ENCODE peak calls at places on chromosomes 7 and 10, in seven cellular contexts. Y is hepatocyte, Z is nephron progenitor cell, S is RWPE1, O is retinal pigment epithelial cell, F is ascending aorta, V is heart right ventricle. T is an unnamed sample.

GRCh38 chr7:148819697-148820332 is 64.3 kb downstream of the EZH2 start:
- DNase-seq in Y (no peak), Z (no peak), S (peak; percentile 15), O (no peak), F (no peak), V (no peak), T (no peak)

GRCh38 chr7:128876586-128876977 is 13.9 kb downstream of the ATP6V1F start:
- DNase-seq in Y (no peak), Z (no peak), S (no peak), O (no peak), F (no peak), V (no peak), T (no peak)

GRCh38 chr7:90624128-90624980 is 28.2 kb downstream of the CDK14 start:
- DNase-seq in Y (peak; percentile 8), Z (no peak), S (peak; percentile 58), O (no peak), F (no peak), V (no peak), T (no peak)

GRCh38 chr7:48298779-48299178 is 127.5 kb downstream of the ABCA13 start:
- DNase-seq in Y (no peak), Z (no peak), S (peak; percentile 78), O (no peak), F (no peak), V (no peak), T (no peak)

GRCh38 chr7:143456992-143457793 is 13.9 kb downstream of the TAS2R60 start:
- DNase-seq in Y (no peak), Z (no peak), S (peak; percentile 2), O (no peak), F (no peak), V (no peak), T (no peak)

GRCh38 chr7:106425017-106425719 is 140.4 kb upstream of the NAMPT start:
- DNase-seq in Y (peak; percentile 88), Z (no peak), S (peak; percentile 89), O (peak; percentile 68), F (peak; percentile 33), V (no peak), T (no peak)

GRCh38 chr7:1707756-1708611 is 37.9 kb downstream of the ELFN1 start:
- DNase-seq in Y (no peak), Z (no peak), S (no peak), O (no peak), F (no peak), V (no peak), T (no peak)

GRCh38 chr7:128264477-128264876 is 23.4 kb downstream of the LEP start:
- DNase-seq in Y (no peak), Z (no peak), S (no peak), O (no peak), F (no peak), V (no peak), T (no peak)

GRCh38 chr10:110618206-110618605 is 25.9 kb upstream of the RBM20 start:
- DNase-seq in Y (no peak), Z (peak; percentile 22), S (no peak), O (no peak), F (no peak), V (no peak), T (no peak)

GRCh38 chr10:130493446-130494198 is 357.4 kb downstream of the GLRX3 start:
- DNase-seq in Y (no peak), Z (no peak), S (no peak), O (no peak), F (no peak), V (no peak), T (peak; percentile 46)

GRCh38 chr10:30540286-30540685 is 89.3 kb downstream of the LYZL2 start:
- DNase-seq in Y (no peak), Z (no peak), S (no peak), O (no peak), F (no peak), V (no peak), T (no peak)

GRCh38 chr7:11758627-11759111 is 73.3 kb downstream of the THSD7A start:
- DNase-seq in Y (no peak), Z (no peak), S (no peak), O (no peak), F (no peak), V (no peak), T (no peak)

GRCh38 chr7:134473861-134474291 is 15.0 kb upstream of the AKR1B1 start:
- DNase-seq in Y (no peak), Z (no peak), S (peak; percentile 4), O (no peak), F (no peak), V (no peak), T (peak; percentile 27)

GRCh38 chr7:116138202-116138801 is 72.0 kb upstream of the TES start:
- DNase-seq in Y (peak; percentile 74), Z (peak; percentile 17), S (peak; percentile 54), O (no peak), F (no peak), V (no peak), T (no peak)

GRCh38 chr7:47266131-47266706 is 315.7 kb downstream of the TNS3 start:
- DNase-seq in Y (peak; percentile 89), Z (peak; percentile 72), S (peak; percentile 75), O (no peak), F (no peak), V (peak; percentile 64), T (peak; percentile 72)

GRCh38 chr7:18361756-18362155 is 133.8 kb upstream of the HDAC9 start:
- DNase-seq in Y (peak; percentile 37), Z (peak; percentile 19), S (peak; percentile 5), O (no peak), F (no peak), V (no peak), T (no peak)

GRCh38 chr10:112182808-112183328 is 697 bp downstream of the GPAM start:
- DNase-seq in Y (no peak), Z (no peak), S (no peak), O (no peak), F (no peak), V (no peak), T (no peak)

GRCh38 chr10:21830037-21830436 is 173.5 kb downstream of the DNAJC1 start:
- DNase-seq in Y (no peak), Z (no peak), S (no peak), O (no peak), F (no peak), V (no peak), T (no peak)

GRCh38 chr10:110425684-110426293 is 71.9 kb upstream of the DUSP5 start:
- DNase-seq in Y (no peak), Z (no peak), S (no peak), O (no peak), F (no peak), V (no peak), T (no peak)

GRCh38 chr10:69446650-69447151 is 4.6 kb upstream of the TSPAN15 start:
- DNase-seq in Y (peak; percentile 75), Z (no peak), S (peak; percentile 86), O (peak; percentile 62), F (no peak), V (no peak), T (no peak)

GRCh38 chr7:2802082-2802481 is 42.0 kb downstream of the GNA12 start:
- DNase-seq in Y (no peak), Z (no peak), S (peak; percentile 25), O (no peak), F (no peak), V (no peak), T (no peak)

GRCh38 chr7:117118579-117119180 is 165.4 kb downstream of the ST7 start:
- DNase-seq in Y (no peak), Z (no peak), S (no peak), O (no peak), F (no peak), V (no peak), T (no peak)

GRCh38 chr7:20783716-20784310 is 2.9 kb downstream of the SP8 start:
- DNase-seq in Y (peak; percentile 66), Z (peak; percentile 56), S (no peak), O (no peak), F (no peak), V (peak; percentile 12), T (peak; percentile 57)
- TF ChIP-seq CTCF in Y (peak; percentile 18), Z (no peak), S (peak; percentile 23), O (peak; percentile 29), F (no peak), V (no peak), T (no peak)

GRCh38 chr7:3957735-3958491 is 656.9 kb downstream of the SDK1 start:
- DNase-seq in Y (no peak), Z (no peak), S (no peak), O (no peak), F (no peak), V (no peak), T (no peak)

GRCh38 chr7:3956949-3957348 is 655.9 kb downstream of the SDK1 start:
- DNase-seq in Y (no peak), Z (no peak), S (no peak), O (no peak), F (no peak), V (no peak), T (no peak)

GRCh38 chr7:3953946-3954345 is 652.9 kb downstream of the SDK1 start:
- DNase-seq in Y (no peak), Z (no peak), S (no peak), O (no peak), F (no peak), V (no peak), T (no peak)

GRCh38 chr7:3955026-3955425 is 654.0 kb downstream of the SDK1 start:
- DNase-seq in Y (no peak), Z (no peak), S (no peak), O (no peak), F (no peak), V (no peak), T (no peak)

GRCh38 chr7:3955751-3956696 is 655.0 kb downstream of the SDK1 start:
- DNase-seq in Y (peak; percentile 37), Z (no peak), S (peak; percentile 93), O (peak; percentile 32), F (no peak), V (no peak), T (no peak)
- TF ChIP-seq CTCF in Y (no peak), Z (no peak), S (no peak), O (no peak), F (no peak), V (no peak), T (no peak)

GRCh38 chr10:95406651-95407280 is 116.0 kb upstream of the PDLIM1 start:
- DNase-seq in Y (peak; percentile 72), Z (no peak), S (no peak), O (no peak), F (peak; percentile 53), V (peak; percentile 72), T (no peak)

GRCh38 chr10:95403690-95404459 is 113.1 kb upstream of the PDLIM1 start:
- DNase-seq in Y (no peak), Z (no peak), S (no peak), O (no peak), F (no peak), V (peak; percentile 58), T (no peak)

GRCh38 chr10:95404460-95404858 is 113.7 kb upstream of the PDLIM1 start:
- DNase-seq in Y (no peak), Z (no peak), S (no peak), O (no peak), F (no peak), V (no peak), T (no peak)

GRCh38 chr10:95404864-95405263 is 114.1 kb upstream of the PDLIM1 start:
- DNase-seq in Y (no peak), Z (no peak), S (no peak), O (no peak), F (no peak), V (no peak), T (no peak)

GRCh38 chr10:95405655-95406054 is 114.9 kb upstream of the PDLIM1 start:
- DNase-seq in Y (no peak), Z (no peak), S (no peak), O (no peak), F (no peak), V (no peak), T (no peak)
- TF ChIP-seq CTCF in Y (no peak), Z (no peak), S (no peak), O (no peak), F (no peak), V (no peak), T (no peak)

GRCh38 chr10:116470768-116471415 is 43.2 kb downstream of the PNLIPRP3 start:
- DNase-seq in Y (peak; percentile 41), Z (peak; percentile 9), S (peak; percentile 76), O (no peak), F (no peak), V (no peak), T (peak; percentile 53)
- TF ChIP-seq CTCF in Y (peak; percentile 46), Z (peak; percentile 35), S (no peak), O (peak; percentile 76), F (no peak), V (no peak), T (peak; percentile 28)